ENCODE peak calls at places on chromosomes 5 and 9, in six cellular contexts. C, B, Q, Z, X and T are unnamed samples.

GRCh38 chr5:141783599-141784296 is 94.5 kb downstream of the PCDH1 start:
- DNase-seq in C (no peak), B (peak), Q (peak), Z (no peak), X (peak), T (no peak)

GRCh38 chr5:148873120-148873519 is 46.7 kb downstream of the ADRB2 start:
- DNase-seq in C (no peak), B (no peak), Q (no peak), Z (no peak), X (no peak), T (no peak)

GRCh38 chr5:1366514-1366913 is 21.6 kb upstream of the CLPTM1L start:
- DNase-seq in C (no peak), B (no peak), Q (no peak), Z (no peak), X (no peak), T (no peak)

GRCh38 chr5:147455321-147455720 is 54.5 kb downstream of the DPYSL3 start:
- DNase-seq in C (no peak), B (no peak), Q (peak), Z (peak), X (no peak), T (peak)

GRCh38 chr5:57650360-57651069 is 167.9 kb upstream of the ACTBL2 start:
- DNase-seq in C (peak), B (peak), Q (peak), Z (peak), X (peak), T (peak)

GRCh38 chr9:113578877-113579269 is 115.3 kb downstream of the RGS3 start:
- DNase-seq in C (peak), B (no peak), Q (no peak), Z (peak), X (peak), T (peak)

GRCh38 chr9:91420471-91421021 is 3.1 kb downstream of the NFIL3 start:
- DNase-seq in C (no peak), B (no peak), Q (no peak), Z (peak), X (no peak), T (peak)

GRCh38 chr9:77453857-77454647 is 194.1 kb downstream of the GNA14 start:
- DNase-seq in C (no peak), B (no peak), Q (no peak), Z (no peak), X (no peak), T (no peak)

GRCh38 chr9:136485651-136486050 is 2.8 kb upstream of the SEC16A start:
- DNase-seq in C (no peak), B (no peak), Q (no peak), Z (no peak), X (no peak), T (no peak)

GRCh38 chr9:34047864-34048729 is 590 bp downstream of the UBAP2 start:
- DNase-seq in C (peak), B (peak), Q (peak), Z (peak), X (peak), T (peak)

GRCh38 chr9:34185778-34186551 is 7.1 kb downstream of the UBAP1 start:
- DNase-seq in C (peak), B (no peak), Q (no peak), Z (peak), X (peak), T (peak)

GRCh38 chr9:135303280-135303647 is 176.3 kb upstream of the PPP1R26 start:
- DNase-seq in C (no peak), B (no peak), Q (no peak), Z (no peak), X (no peak), T (no peak)

GRCh38 chr9:19156805-19157204 is 29.5 kb upstream of the PLIN2 start:
- DNase-seq in C (no peak), B (no peak), Q (no peak), Z (peak), X (no peak), T (no peak)

GRCh38 chr5:113337515-113338140 is 97.2 kb downstream of the TSSK1B start:
- DNase-seq in C (no peak), B (no peak), Q (no peak), Z (no peak), X (no peak), T (peak)

GRCh38 chr5:65722575-65723424 is 795 bp downstream of the NLN start:
- DNase-seq in C (peak), B (peak), Q (peak), Z (peak), X (peak), T (peak)

GRCh38 chr9:88267283-88267682 is 121.0 kb upstream of the SPIN1 start:
- DNase-seq in C (no peak), B (no peak), Q (no peak), Z (no peak), X (no peak), T (no peak)

GRCh38 chr9:125632321-125633115 is 74.5 kb downstream of the MAPKAP1 start:
- DNase-seq in C (no peak), B (no peak), Q (no peak), Z (peak), X (peak), T (peak)
- H3K4me2 ChIP-seq in C (peak), B (no peak), Q (no peak), Z (no peak), X (peak), T (no peak)

GRCh38 chr9:4177970-4178758 is 121.7 kb downstream of the GLIS3 start:
- DNase-seq in C (no peak), B (no peak), Q (no peak), Z (no peak), X (no peak), T (no peak)

GRCh38 chr9:4170231-4170630 is 129.6 kb downstream of the GLIS3 start:
- DNase-seq in C (no peak), B (no peak), Q (no peak), Z (peak), X (peak), T (peak)

GRCh38 chr9:4171519-4171918 is 128.3 kb downstream of the GLIS3 start:
- DNase-seq in C (no peak), B (no peak), Q (no peak), Z (no peak), X (no peak), T (no peak)

GRCh38 chr9:4175846-4176245 is 124.0 kb downstream of the GLIS3 start:
- DNase-seq in C (no peak), B (no peak), Q (no peak), Z (peak), X (no peak), T (peak)

DNA sequence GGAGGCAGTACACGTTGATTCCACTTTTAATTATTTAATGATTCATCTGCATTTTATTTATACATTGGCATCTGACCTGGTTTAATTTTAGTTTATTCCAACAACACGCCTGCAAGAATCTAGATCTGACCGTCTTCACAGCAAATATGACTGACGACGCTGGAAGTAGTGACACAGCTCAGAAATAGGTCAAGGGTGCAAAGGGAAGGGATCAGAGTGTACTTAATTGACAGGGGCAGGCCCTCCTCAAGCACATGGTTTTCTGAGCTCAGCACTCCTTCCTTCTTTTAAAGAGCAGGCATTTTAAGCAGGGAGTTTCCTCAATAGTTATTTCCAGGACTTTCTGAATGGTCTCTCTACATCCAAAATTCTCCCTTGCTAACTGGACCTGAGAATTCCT is 125.1 kb downstream of the GLIS3 start:
- DNase-seq in C (no peak), B (no peak), Q (no peak), Z (no peak), X (no peak), T (no peak)
- H2AFZ ChIP-seq in C (no peak), B (no peak), Q (peak), Z (no peak), X (no peak), T (no peak)

GRCh38 chr9:105405514-105406131 is 42.2 kb upstream of the FSD1L start:
- DNase-seq in C (no peak), B (no peak), Q (no peak), Z (peak), X (peak), T (no peak)
- H3K4me2 ChIP-seq in C (no peak), B (no peak), Q (no peak), Z (no peak), X (no peak), T (no peak)

DNA sequence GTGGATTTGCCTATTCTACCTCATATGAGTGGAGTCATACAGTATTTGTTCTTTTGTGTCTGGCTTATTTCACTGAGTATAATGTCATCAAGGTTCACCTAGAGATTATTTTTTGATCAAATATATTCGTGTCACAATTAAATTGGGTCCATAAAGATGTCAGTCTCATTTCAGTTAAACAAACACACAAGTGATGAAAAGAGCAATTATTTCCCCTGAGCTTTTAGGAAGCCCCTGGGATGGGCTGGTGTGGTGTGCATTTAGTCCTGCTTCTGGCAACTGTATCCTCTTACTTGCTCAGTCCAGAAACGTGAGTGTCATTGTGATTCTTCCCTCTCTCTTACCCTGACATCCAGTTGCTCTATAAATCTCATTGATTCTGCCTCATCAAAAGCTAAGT is 52.8 kb upstream of the CARTPT start:
- DNase-seq in C (no peak), B (no peak), Q (no peak), Z (no peak), X (no peak), T (no peak)
- H2AFZ ChIP-seq in C (no peak), B (no peak), Q (no peak), Z (no peak), X (no peak), T (no peak)

GRCh38 chr5:82045526-82046267 is 73.9 kb downstream of the ATG10 start:
- DNase-seq in C (no peak), B (no peak), Q (no peak), Z (peak), X (peak), T (peak)
- H3K4me2 ChIP-seq in C (no peak), B (no peak), Q (no peak), Z (peak), X (no peak), T (peak)